ENCODE peak calls at places on chromosomes 12 and 14, in six cellular contexts. One of them, this sample, is unnamed.
A peak's percentile ranks its signal among the peaks of the same experiment; 100 is the strongest.

GRCh38 chr14:89540830-89541470 is 123.9 kb upstream of the FOXN3 start:
- DNase-seq in sigmoid colon: no peak
- DNase-seq in H1: no peak
- DNase-seq in Panc1: no peak
- DNase-seq in upper lobe of left lung: no peak
- DNase-seq in HCT116: no peak
- DNase-seq in this sample: no peak

GRCh38 chr14:89828473-89829200 is 125.9 kb downstream of the EFCAB11 start:
- DNase-seq in sigmoid colon: no peak
- DNase-seq in H1: no peak
- DNase-seq in Panc1: no peak
- DNase-seq in upper lobe of left lung: no peak
- DNase-seq in HCT116: no peak
- DNase-seq in this sample: no peak

GRCh38 chr14:63642229-63642611 is 549 bp upstream of the WDR89 start:
- DNase-seq in sigmoid colon: peak; percentile 91
- DNase-seq in H1: no peak
- DNase-seq in Panc1: peak; percentile 88
- DNase-seq in upper lobe of left lung: no peak
- DNase-seq in HCT116: peak; percentile 92
- DNase-seq in this sample: peak; percentile 80

GRCh38 chr14:96297000-96297399 is 41.0 kb downstream of the BDKRB1 start:
- DNase-seq in sigmoid colon: no peak
- DNase-seq in H1: no peak
- DNase-seq in Panc1: no peak
- DNase-seq in upper lobe of left lung: no peak
- DNase-seq in HCT116: no peak
- DNase-seq in this sample: no peak

GRCh38 chr12:18250313-18250916 is 10.9 kb upstream of the PIK3C2G start:
- DNase-seq in sigmoid colon: no peak
- DNase-seq in H1: no peak
- DNase-seq in Panc1: peak; percentile 10
- DNase-seq in upper lobe of left lung: no peak
- DNase-seq in HCT116: peak; percentile 54
- DNase-seq in this sample: no peak

GRCh38 chr12:44835641-44836379 is 40.3 kb downstream of the NELL2 start:
- DNase-seq in sigmoid colon: no peak
- DNase-seq in H1: no peak
- DNase-seq in Panc1: no peak
- DNase-seq in upper lobe of left lung: no peak
- DNase-seq in HCT116: no peak
- DNase-seq in this sample: no peak

GRCh38 chr14:88802596-88802995 is 9.8 kb upstream of the EML5 start:
- DNase-seq in sigmoid colon: no peak
- DNase-seq in H1: no peak
- DNase-seq in Panc1: no peak
- DNase-seq in upper lobe of left lung: no peak
- DNase-seq in HCT116: no peak
- DNase-seq in this sample: no peak

GRCh38 chr12:81329088-81329487 is 251.2 kb downstream of the ACSS3 start:
- DNase-seq in sigmoid colon: no peak
- DNase-seq in H1: peak; percentile 49
- DNase-seq in Panc1: no peak
- DNase-seq in upper lobe of left lung: no peak
- DNase-seq in HCT116: no peak
- DNase-seq in this sample: no peak

GRCh38 chr12:50806176-50806575 is 36.5 kb upstream of the TMPRSS12 start:
- DNase-seq in sigmoid colon: no peak
- DNase-seq in H1: no peak
- DNase-seq in Panc1: no peak
- DNase-seq in upper lobe of left lung: peak; percentile 17
- DNase-seq in HCT116: no peak
- DNase-seq in this sample: no peak

GRCh38 chr14:104957146-104958113 is 20.7 kb downstream of the AHNAK2 start:
- DNase-seq in sigmoid colon: no peak
- DNase-seq in H1: no peak
- DNase-seq in Panc1: no peak
- DNase-seq in upper lobe of left lung: peak; percentile 52
- DNase-seq in HCT116: no peak
- DNase-seq in this sample: no peak

GRCh38 chr14:55470025-55470424 is 29.6 kb upstream of the TBPL2 start:
- DNase-seq in sigmoid colon: no peak
- DNase-seq in H1: no peak
- DNase-seq in Panc1: no peak
- DNase-seq in upper lobe of left lung: no peak
- DNase-seq in HCT116: no peak
- DNase-seq in this sample: no peak

GRCh38 chr12:31234955-31235867 is 90.7 kb downstream of the SINHCAF start:
- DNase-seq in sigmoid colon: no peak
- DNase-seq in H1: peak; percentile 66
- DNase-seq in Panc1: no peak
- DNase-seq in upper lobe of left lung: peak; percentile 72
- DNase-seq in HCT116: peak; percentile 18
- DNase-seq in this sample: peak; percentile 56

GRCh38 chr12:121536929-121537813 is 43.7 kb downstream of the KDM2B start:
- DNase-seq in sigmoid colon: peak; percentile 95
- DNase-seq in H1: peak; percentile 78
- DNase-seq in Panc1: no peak
- DNase-seq in upper lobe of left lung: peak; percentile 96
- DNase-seq in HCT116: no peak
- DNase-seq in this sample: peak; percentile 93

GRCh38 chr12:57889541-57889989 is 43.0 kb upstream of the CTDSP2 start:
- DNase-seq in sigmoid colon: peak; percentile 91
- DNase-seq in H1: no peak
- DNase-seq in Panc1: no peak
- DNase-seq in upper lobe of left lung: peak; percentile 34
- DNase-seq in HCT116: no peak
- DNase-seq in this sample: no peak

GRCh38 chr14:90019824-90020523 is 41.8 kb upstream of the KCNK13 start:
- DNase-seq in sigmoid colon: no peak
- DNase-seq in H1: no peak
- DNase-seq in Panc1: no peak
- DNase-seq in upper lobe of left lung: no peak
- DNase-seq in HCT116: no peak
- DNase-seq in this sample: no peak

GRCh38 chr14:72555609-72556000 is 338.3 kb downstream of the DPF3 start:
- DNase-seq in sigmoid colon: no peak
- DNase-seq in H1: no peak
- DNase-seq in Panc1: no peak
- DNase-seq in upper lobe of left lung: no peak
- DNase-seq in HCT116: no peak
- DNase-seq in this sample: no peak

DNA sequence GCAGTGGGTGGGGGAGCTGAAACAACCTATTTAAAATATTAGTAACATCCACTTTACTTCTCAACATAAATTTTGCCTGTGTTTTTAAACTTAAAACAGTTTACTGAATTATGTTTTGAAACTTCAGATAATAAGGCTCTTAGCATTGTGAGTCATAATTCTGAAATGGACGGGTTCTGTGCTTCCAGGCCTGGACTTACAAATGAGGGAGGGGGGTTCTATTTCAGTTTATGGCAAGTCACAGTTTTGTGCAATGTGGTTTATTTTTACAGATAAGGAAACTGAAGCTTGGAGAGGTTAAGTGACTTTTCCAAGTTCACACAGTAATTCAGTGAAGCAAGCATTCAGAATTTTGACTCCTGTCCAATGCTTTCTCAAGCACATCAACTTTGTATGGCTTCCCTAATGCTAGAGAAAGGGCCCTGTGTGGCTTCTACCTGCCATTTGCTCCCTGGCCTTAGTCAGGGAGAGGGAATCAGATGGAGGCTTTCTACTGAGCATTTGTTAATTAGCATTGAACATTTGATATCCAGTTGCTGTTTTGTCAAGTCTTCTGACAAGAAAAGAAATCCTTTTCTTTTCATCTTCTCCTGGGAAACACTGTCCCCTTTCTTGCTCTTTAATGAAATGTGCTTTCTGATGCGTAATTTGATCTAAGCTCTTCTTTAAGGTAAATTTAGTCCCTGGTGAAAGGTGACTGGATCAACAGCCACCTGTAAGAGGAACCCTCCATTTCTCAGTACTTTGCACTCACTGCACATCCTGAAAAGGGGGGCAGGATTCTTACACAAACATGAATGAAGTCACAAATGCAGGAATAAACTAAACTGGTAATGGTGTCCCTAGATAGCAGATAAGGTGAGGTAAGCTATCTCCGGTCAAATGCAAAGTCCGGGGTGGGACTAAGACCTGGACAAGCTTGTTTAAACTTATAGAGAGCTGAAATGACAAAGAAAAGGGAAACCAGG is 2.5 kb upstream of the SALL2 start:
- DNase-seq in sigmoid colon: no peak
- DNase-seq in H1: no peak
- DNase-seq in Panc1: no peak
- DNase-seq in upper lobe of left lung: no peak
- DNase-seq in HCT116: no peak
- DNase-seq in this sample: no peak
- H3K27ac ChIP-seq in sigmoid colon: no peak overlapping the region
- H3K27ac ChIP-seq in H1: peak overlapping the region; percentile 20
- H3K27ac ChIP-seq in Panc1: no peak overlapping the region
- H3K27ac ChIP-seq in upper lobe of left lung: no peak overlapping the region
- H3K27ac ChIP-seq in HCT116: no peak overlapping the region
- H3K27ac ChIP-seq in this sample: no peak overlapping the region

GRCh38 chr12:126837697-126838096 is 1429.3 kb upstream of the TMEM132C start:
- DNase-seq in sigmoid colon: no peak
- DNase-seq in H1: no peak
- DNase-seq in Panc1: no peak
- DNase-seq in upper lobe of left lung: no peak
- DNase-seq in HCT116: no peak
- DNase-seq in this sample: no peak
- H3K9me3 ChIP-seq in sigmoid colon: peaks cover 11% of the 10 kb centered on the region
- H3K9me3 ChIP-seq in H1: peaks cover 8% of the 10 kb centered on the region
- H3K9me3 ChIP-seq in Panc1: no peaks in the 10 kb centered on the region
- H3K9me3 ChIP-seq in upper lobe of left lung: peaks cover 24% of the 10 kb centered on the region
- H3K9me3 ChIP-seq in HCT116: no peaks in the 10 kb centered on the region
- H3K9me3 ChIP-seq in this sample: peaks cover 65% of the 10 kb centered on the region

GRCh38 chr14:23725980-23726746 is 90.0 kb downstream of the DHRS2 start:
- DNase-seq in sigmoid colon: no peak
- DNase-seq in H1: no peak
- DNase-seq in Panc1: no peak
- DNase-seq in upper lobe of left lung: no peak
- DNase-seq in HCT116: no peak
- DNase-seq in this sample: no peak
- TF ChIP-seq POLR2AphosphoS5 in sigmoid colon: no peak
- TF ChIP-seq POLR2AphosphoS5 in H1: no peak
- TF ChIP-seq POLR2AphosphoS5 in Panc1: no peak
- TF ChIP-seq POLR2AphosphoS5 in upper lobe of left lung: no peak
- TF ChIP-seq POLR2AphosphoS5 in HCT116: no peak
- TF ChIP-seq POLR2AphosphoS5 in this sample: no peak

DNA sequence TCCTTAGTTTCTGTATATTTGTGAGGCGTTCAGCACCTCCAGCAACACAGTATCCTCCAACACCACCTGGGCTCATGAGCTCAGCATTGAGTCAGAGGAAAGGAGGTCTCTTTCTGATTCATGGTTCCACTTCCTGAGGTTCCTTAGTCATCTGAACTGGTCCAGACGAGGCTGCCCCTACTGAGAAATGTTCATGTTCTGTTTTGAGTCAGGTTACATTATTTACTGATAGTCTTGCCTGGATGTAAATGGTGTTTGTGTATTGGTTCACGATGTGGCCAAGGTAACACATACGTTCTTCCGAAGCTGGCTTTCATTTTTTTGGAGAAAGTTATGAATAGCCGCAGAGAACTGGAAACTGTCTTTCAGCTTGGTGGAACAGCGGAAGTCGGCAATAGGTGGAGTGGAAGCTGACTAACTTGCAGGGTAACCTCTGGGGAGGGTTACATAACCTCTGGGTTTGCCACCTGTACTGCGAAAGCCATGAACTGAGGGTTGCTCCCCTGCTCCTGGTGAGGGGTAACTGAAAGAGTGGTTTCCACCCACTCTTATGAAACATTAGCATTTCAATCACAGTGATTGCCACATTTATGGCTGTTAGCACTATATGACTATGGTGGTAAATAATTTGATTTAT is 42.2 kb upstream of the MANSC4 start:
- DNase-seq in sigmoid colon: no peak
- DNase-seq in H1: no peak
- DNase-seq in Panc1: peak; percentile 61
- DNase-seq in upper lobe of left lung: no peak
- DNase-seq in HCT116: peak; percentile 22
- DNase-seq in this sample: no peak
- H3K27ac ChIP-seq in sigmoid colon: no peak overlapping the region
- H3K27ac ChIP-seq in H1: no peak overlapping the region
- H3K27ac ChIP-seq in Panc1: no peak overlapping the region
- H3K27ac ChIP-seq in upper lobe of left lung: no peak overlapping the region
- H3K27ac ChIP-seq in HCT116: no peak overlapping the region
- H3K27ac ChIP-seq in this sample: no peak overlapping the region

DNA sequence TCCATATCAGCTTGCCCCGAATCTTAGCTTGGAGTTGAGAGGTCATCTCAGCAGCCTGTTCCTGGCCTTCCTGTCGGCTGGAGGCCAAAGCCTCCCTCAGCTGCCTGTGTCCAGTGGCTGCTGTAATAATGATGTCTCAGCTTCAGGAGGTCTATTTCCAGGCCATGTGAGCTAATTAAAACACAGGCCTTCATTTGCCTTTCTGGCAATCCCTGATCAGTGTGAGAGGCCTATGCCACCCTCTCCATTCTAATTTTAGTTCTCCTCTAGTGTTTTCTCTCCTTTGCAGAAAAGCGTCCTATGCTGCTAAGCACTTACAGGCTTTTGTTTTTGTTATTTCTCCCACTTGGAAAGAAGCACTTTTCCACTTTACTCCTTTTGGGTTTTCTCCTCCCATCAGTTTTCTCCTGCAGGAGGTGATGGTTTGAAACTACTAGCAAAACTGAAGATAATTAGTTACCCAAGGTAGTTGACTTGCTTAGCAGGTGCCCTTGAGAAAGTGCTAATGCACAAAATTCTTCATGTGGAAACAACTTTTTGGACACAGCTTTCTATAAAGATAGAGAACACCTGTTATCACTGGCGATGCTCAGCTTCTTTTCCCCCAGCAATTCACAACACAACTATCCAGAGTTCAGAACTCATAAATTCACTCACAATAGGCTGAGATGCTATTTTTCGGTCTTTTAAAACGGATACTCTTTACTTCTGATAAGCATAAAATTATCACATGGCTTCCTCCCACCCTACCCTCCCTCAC is 255.3 kb upstream of the GARIN6 start:
- DNase-seq in sigmoid colon: no peak
- DNase-seq in H1: no peak
- DNase-seq in Panc1: no peak
- DNase-seq in upper lobe of left lung: no peak
- DNase-seq in HCT116: no peak
- DNase-seq in this sample: no peak
- H3K9me3 ChIP-seq in sigmoid colon: no peaks in the 10 kb centered on the region
- H3K9me3 ChIP-seq in H1: no peaks in the 10 kb centered on the region
- H3K9me3 ChIP-seq in Panc1: no peaks in the 10 kb centered on the region
- H3K9me3 ChIP-seq in upper lobe of left lung: no peaks in the 10 kb centered on the region
- H3K9me3 ChIP-seq in HCT116: no peaks in the 10 kb centered on the region
- H3K9me3 ChIP-seq in this sample: no peaks in the 10 kb centered on the region

GRCh38 chr12:94145231-94145979 is 3.0 kb upstream of the PLXNC1 start:
- DNase-seq in sigmoid colon: no peak
- DNase-seq in H1: no peak
- DNase-seq in Panc1: no peak
- DNase-seq in upper lobe of left lung: no peak
- DNase-seq in HCT116: peak; percentile 16
- DNase-seq in this sample: no peak
- TF ChIP-seq POLR2AphosphoS5 in sigmoid colon: no peak
- TF ChIP-seq POLR2AphosphoS5 in H1: no peak
- TF ChIP-seq POLR2AphosphoS5 in Panc1: no peak
- TF ChIP-seq POLR2AphosphoS5 in upper lobe of left lung: no peak
- TF ChIP-seq POLR2AphosphoS5 in HCT116: no peak
- TF ChIP-seq POLR2AphosphoS5 in this sample: no peak